ENCODE peak calls at places on chromosomes 11 and 22, in nine cellular contexts. H is GM10248, Y is AG04449, U is lower lobe of right lung, O is OCI-LY7, L is NB4, C is tibial artery, I is fibroblast of the aortic adventitia, B is GM12878. G is an unnamed sample.

GRCh38 chr11:44130751-44131150 is 35.3 kb downstream of the EXT2 start:
- DNase-seq in H (no peak), Y (no peak), U (no peak), O (no peak), L (no peak), C (no peak), I (no peak), B (no peak), G (no peak)

GRCh38 chr11:65280646-65281045 is 18.9 kb downstream of the POLA2 start:
- DNase-seq in H (no peak), Y (no peak), U (no peak), O (no peak), L (no peak), C (peak), I (no peak), B (no peak), G (no peak)

GRCh38 chr11:65471410-65471762 is 27.5 kb upstream of the MALAT1 start:
- DNase-seq in H (peak), Y (no peak), U (peak), O (peak), L (peak), C (peak), I (peak), B (no peak), G (peak)

GRCh38 chr11:123653405-123653996 is 923 bp downstream of the SCN3B start:
- DNase-seq in H (no peak), Y (no peak), U (no peak), O (no peak), L (no peak), C (no peak), I (no peak), B (no peak), G (peak)

GRCh38 chr22:49372111-49372529 is 455.6 kb downstream of the BRD1 start:
- DNase-seq in H (no peak), Y (no peak), U (peak), O (no peak), L (peak), C (peak), I (no peak), B (no peak), G (peak)

GRCh38 chr22:35317680-35318290 is 18.1 kb downstream of the TOM1 start:
- DNase-seq in H (no peak), Y (no peak), U (no peak), O (no peak), L (no peak), C (peak), I (no peak), B (no peak), G (no peak)

GRCh38 chr11:114291381-114291780 is 4.8 kb upstream of the NNMT start:
- DNase-seq in H (no peak), Y (no peak), U (no peak), O (no peak), L (no peak), C (no peak), I (peak), B (no peak), G (no peak)

GRCh38 chr22:33050614-33051230 is 7.5 kb downstream of the SYN3 start:
- DNase-seq in H (no peak), Y (no peak), U (no peak), O (no peak), L (no peak), C (no peak), I (no peak), B (no peak), G (no peak)

GRCh38 chr11:96045622-96046456 is 121.9 kb upstream of the MTMR2 start:
- DNase-seq in H (no peak), Y (peak), U (no peak), O (no peak), L (no peak), C (peak), I (peak), B (no peak), G (peak)

GRCh38 chr11:11173316-11174025 is 179.6 kb downstream of the CSNK2A3 start:
- DNase-seq in H (no peak), Y (no peak), U (no peak), O (no peak), L (no peak), C (no peak), I (no peak), B (no peak), G (no peak)

GRCh38 chr22:39287076-39287743 is 32.2 kb downstream of the RPL3 start:
- DNase-seq in H (peak), Y (no peak), U (peak), O (peak), L (peak), C (no peak), I (no peak), B (no peak), G (no peak)

GRCh38 chr22:24768537-24769374 is 5.8 kb downstream of the PIWIL3 start:
- DNase-seq in H (peak), Y (peak), U (peak), O (peak), L (peak), C (no peak), I (peak), B (no peak), G (peak)

GRCh38 chr22:49777569-49778250 is 50.0 kb downstream of the BRD1 start:
- DNase-seq in H (no peak), Y (no peak), U (peak), O (no peak), L (no peak), C (no peak), I (no peak), B (no peak), G (no peak)

DNA sequence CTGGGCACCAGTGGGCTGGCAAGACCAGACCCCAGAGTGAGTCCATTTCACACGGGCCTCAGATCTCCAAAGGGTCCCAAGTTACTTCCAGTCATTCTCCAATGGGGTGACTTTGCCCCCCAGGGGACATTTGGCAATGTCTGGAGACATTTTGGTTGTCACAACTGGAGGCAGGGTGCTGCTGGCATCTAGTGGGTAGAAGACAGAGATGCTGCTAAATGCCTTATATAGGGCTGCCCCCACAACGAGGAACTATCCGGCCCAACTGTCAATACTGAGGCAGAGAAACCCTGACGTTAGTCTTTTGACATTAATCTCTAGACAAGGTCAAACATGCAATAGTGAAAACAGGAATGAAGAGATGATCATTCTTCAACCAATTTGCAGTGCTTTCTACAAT is 6.4 kb downstream of the RTN4RL2 start:
- DNase-seq in H (no peak), Y (no peak), U (no peak), O (no peak), L (peak), C (no peak), I (no peak), B (no peak), G (no peak)
- TF ChIP-seq CTCF in H (no peak), Y (no peak), U (no peak), O (no peak), L (peak), C (no peak), I (no peak), B (no peak), G (no peak)

GRCh38 chr11:134821422-134821821 is 409.4 kb upstream of the B3GAT1 start:
- DNase-seq in H (no peak), Y (no peak), U (no peak), O (no peak), L (no peak), C (no peak), I (no peak), B (no peak), G (no peak)
- TF ChIP-seq CTCF in H (no peak), Y (no peak), U (no peak), O (no peak), L (no peak), C (no peak), I (no peak), B (no peak), G (no peak)

GRCh38 chr11:102325088-102325487 is 7.8 kb downstream of the BIRC3 start:
- DNase-seq in H (no peak), Y (no peak), U (no peak), O (peak), L (no peak), C (no peak), I (no peak), B (no peak), G (no peak)
- TF ChIP-seq CTCF in H (no peak), Y (no peak), U (no peak), O (peak), L (no peak), C (no peak), I (no peak), B (peak), G (no peak)

DNA sequence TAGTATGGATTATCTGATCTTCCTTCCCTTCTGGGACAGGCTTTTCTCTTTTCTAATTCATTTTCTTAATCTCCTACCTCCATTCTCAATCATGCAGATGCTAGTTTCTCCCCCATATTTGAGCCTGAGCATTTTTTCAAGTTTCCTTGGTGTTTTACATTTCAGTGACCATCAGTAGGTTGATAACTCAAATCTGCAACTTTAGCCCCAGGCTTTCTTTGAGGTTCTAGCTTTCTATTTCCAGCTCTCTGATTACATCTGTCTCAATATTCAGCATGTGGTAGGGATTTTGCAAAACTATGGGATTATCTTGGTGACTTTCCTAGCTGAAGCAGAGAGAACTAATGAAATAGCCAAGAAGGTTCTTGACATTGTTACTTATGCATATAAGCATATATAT is 67.8 kb downstream of the ARHGEF12 start:
- DNase-seq in H (no peak), Y (no peak), U (no peak), O (no peak), L (no peak), C (no peak), I (no peak), B (no peak), G (no peak)
- TF ChIP-seq CTCF in H (no peak), Y (no peak), U (no peak), O (no peak), L (no peak), C (no peak), I (no peak), B (no peak), G (no peak)

DNA sequence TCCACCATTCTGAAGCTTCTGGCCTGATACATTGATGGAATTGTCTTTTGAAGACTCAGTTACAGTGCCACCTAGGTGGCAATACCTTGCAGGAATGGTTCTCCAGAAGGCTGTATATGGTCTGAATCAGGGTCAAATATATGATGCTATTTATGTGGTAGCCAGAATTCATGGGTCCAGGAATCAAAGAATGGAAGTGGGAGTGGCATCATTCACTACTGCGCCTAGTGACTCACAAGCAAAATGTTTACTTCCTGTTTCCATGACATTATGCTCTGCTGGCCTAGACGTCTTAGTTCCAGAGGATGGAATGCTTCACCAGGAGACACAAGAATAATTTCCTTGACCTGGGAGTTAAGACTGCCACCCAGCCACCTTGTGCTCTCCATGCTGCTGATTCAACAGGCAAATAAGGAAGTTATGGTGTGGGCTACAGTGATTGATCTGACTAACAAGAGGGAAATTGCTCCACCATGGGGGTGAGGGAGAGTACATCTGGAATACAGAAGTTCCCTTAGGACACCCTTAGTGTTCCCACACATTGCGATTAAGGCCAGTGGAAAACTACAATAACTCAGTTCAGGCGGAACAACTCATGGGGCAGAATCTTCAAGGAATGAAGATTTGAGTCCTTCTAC is 491.8 kb downstream of the ETS1 start:
- DNase-seq in H (no peak), Y (peak), U (no peak), O (peak), L (peak), C (no peak), I (peak), B (no peak), G (no peak)
- TF ChIP-seq CTCF in H (no peak), Y (no peak), U (no peak), O (peak), L (peak), C (no peak), I (no peak), B (peak), G (no peak)

DNA sequence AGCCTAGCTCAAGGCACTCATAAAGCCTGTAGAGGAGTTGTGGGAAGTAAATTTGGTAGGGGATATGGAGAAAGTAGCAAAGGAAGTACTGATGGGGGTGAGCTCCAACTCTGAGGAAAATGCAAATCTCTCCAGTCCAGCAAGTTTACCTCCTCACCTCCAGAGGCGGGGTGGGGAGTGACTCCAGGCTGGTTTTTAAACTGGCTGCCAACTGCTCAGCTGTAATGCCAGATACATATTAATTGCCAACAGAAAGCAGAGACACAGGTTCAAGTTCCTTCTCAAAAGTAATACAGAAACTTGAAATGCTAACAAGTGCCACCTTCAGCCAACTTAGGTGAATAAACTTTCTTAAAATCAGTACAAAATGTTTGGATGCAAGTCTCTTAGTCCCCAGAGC is 436.2 kb upstream of the CCDC90B start:
- DNase-seq in H (no peak), Y (no peak), U (no peak), O (no peak), L (no peak), C (no peak), I (no peak), B (no peak), G (no peak)
- TF ChIP-seq CTCF in H (no peak), Y (no peak), U (no peak), O (no peak), L (no peak), C (no peak), I (no peak), B (no peak), G (no peak)

DNA sequence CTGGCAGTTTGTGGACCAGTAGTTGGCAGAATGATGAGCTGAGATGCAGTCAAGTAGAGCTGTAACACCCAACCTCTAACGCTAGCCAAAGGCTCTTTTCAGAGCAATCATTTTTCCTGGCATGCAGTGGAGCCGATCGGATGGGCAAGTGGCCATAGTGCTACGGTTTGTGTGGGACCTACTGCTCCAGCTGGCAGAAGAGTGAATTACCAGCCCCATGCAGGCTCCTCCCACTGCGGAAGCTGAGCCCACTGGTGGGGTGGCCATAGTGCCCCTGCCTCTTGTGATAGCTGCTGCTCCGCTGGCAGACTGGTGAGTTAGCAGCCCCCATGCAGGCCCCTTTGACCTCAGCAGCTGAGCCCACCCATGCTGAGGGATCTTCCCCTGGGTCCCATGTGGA is 27.0 kb upstream of the SC5D start:
- DNase-seq in H (no peak), Y (no peak), U (no peak), O (no peak), L (no peak), C (no peak), I (no peak), B (no peak), G (no peak)
- TF ChIP-seq CTCF in H (no peak), Y (no peak), U (no peak), O (no peak), L (no peak), C (no peak), I (no peak), B (no peak), G (no peak)

DNA sequence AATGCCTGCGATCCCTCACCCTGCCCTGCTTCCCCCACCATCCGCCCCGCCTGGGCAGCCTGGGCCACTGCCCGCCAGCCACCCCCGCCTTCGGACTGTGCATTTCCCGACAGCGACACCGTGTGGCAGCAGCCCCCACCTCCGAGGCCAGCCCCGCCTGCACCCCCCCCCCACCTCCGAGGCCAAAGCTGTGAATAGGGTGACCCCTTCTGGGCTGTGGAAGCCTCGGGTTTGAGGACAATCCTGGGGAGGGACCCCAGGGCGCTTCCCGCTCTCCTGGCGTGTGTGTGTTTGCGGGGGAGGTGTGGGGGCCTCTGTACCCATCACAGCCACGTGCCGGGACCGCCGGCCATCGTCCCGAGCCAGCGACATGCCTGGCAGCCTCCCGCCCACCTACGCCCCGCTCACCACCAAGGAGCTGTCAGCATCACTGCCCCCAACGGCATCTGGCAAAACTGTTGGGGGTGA is 33.8 kb upstream of the PPARA start:
- DNase-seq in H (peak), Y (no peak), U (peak), O (peak), L (peak), C (peak), I (peak), B (peak), G (peak)
- TF ChIP-seq CTCF in H (peak), Y (peak), U (peak), O (peak), L (peak), C (peak), I (peak), B (peak), G (peak)

GRCh38 chr11:32450372-32450771 is 15.0 kb upstream of the WT1 start:
- DNase-seq in H (no peak), Y (no peak), U (no peak), O (no peak), L (no peak), C (no peak), I (no peak), B (no peak), G (no peak)

GRCh38 chr11:32451808-32452207 is 16.5 kb upstream of the WT1 start:
- DNase-seq in H (no peak), Y (no peak), U (no peak), O (no peak), L (no peak), C (no peak), I (peak), B (no peak), G (no peak)

GRCh38 chr11:32446227-32446626 is 10.9 kb upstream of the WT1 start:
- DNase-seq in H (no peak), Y (no peak), U (no peak), O (no peak), L (no peak), C (no peak), I (no peak), B (no peak), G (no peak)

GRCh38 chr11:32447252-32447651 is 11.9 kb upstream of the WT1 start:
- DNase-seq in H (no peak), Y (no peak), U (no peak), O (no peak), L (no peak), C (no peak), I (no peak), B (no peak), G (no peak)

DNA sequence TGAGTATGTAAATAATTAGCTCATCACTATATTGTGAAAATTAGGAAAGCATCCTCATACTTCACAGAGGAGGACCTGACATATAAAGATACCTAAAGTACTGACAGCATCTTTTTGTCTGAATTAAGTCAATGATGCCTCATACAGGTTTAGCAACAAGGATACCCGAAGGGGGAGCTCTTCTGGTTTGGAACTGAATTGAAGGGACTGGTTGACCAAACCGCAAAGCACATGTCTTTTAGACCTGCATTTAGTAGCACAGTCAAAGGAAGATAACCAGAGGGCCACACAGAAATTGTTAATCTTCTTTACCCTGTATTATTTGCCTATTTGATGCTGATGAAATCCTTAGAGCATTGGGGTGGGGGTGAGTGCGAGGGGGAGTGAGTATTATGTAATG is 12.9 kb upstream of the WT1 start:
- DNase-seq in H (no peak), Y (no peak), U (no peak), O (peak), L (peak), C (no peak), I (peak), B (peak), G (peak)
- TF ChIP-seq CTCF in H (peak), Y (no peak), U (no peak), O (peak), L (peak), C (no peak), I (peak), B (peak), G (no peak)

GRCh38 chr11:119942021-119942420 is 195.9 kb downstream of the TRIM29 start:
- DNase-seq in H (no peak), Y (no peak), U (no peak), O (no peak), L (no peak), C (no peak), I (no peak), B (no peak), G (no peak)
- TF ChIP-seq CTCF in H (no peak), Y (no peak), U (no peak), O (no peak), L (no peak), C (no peak), I (no peak), B (no peak), G (no peak)